ENCODE peak calls at places on chromosomes 12 and 14, in nine cellular contexts. F is mesendoderm, U is fibroblast of lung, Z is GM23248, K is pancreas, R is heart right ventricle, M is psoas muscle, G is IMR-90, H is colonic mucosa. Q is an unnamed sample. For H3K27me3, the result is how much of the 10 kb centered on the place peaks cover.

GRCh38 chr12:88242939-88243338 is 100.8 kb downstream of the TMTC3 start:
- DNase-seq in F (no peak), U (no peak), Z (no peak), K (no peak), R (no peak), M (no peak), G (no peak), H (no peak), Q (no peak)

GRCh38 chr12:89693639-89694202 is 14.9 kb downstream of the ATP2B1 start:
- DNase-seq in F (no peak), U (peak), Z (no peak), K (no peak), R (no peak), M (no peak), G (no peak), H (no peak), Q (no peak)

GRCh38 chr12:12008232-12008850 is 62.4 kb upstream of the BCL2L14 start:
- DNase-seq in F (no peak), U (peak), Z (no peak), K (no peak), R (no peak), M (no peak), G (no peak), H (no peak), Q (no peak)

GRCh38 chr14:69854598-69854997 is 24.6 kb upstream of the SMOC1 start:
- DNase-seq in F (no peak), U (no peak), Z (no peak), K (no peak), R (no peak), M (no peak), G (no peak), H (no peak), Q (no peak)

GRCh38 chr12:31035944-31036665 is 37.6 kb upstream of the DDX11 start:
- DNase-seq in F (no peak), U (peak), Z (peak), K (no peak), R (no peak), M (no peak), G (peak), H (no peak), Q (no peak)

GRCh38 chr12:77925536-77926108 is 94.9 kb downstream of the NAV3 start:
- DNase-seq in F (peak), U (peak), Z (peak), K (peak), R (peak), M (peak), G (peak), H (peak), Q (peak)

GRCh38 chr14:95037273-95037672 is 120.1 kb downstream of the DICER1 start:
- DNase-seq in F (no peak), U (no peak), Z (no peak), K (no peak), R (no peak), M (no peak), G (no peak), H (no peak), Q (peak)

GRCh38 chr14:56244138-56244789 is 126.1 kb downstream of the PELI2 start:
- DNase-seq in F (no peak), U (peak), Z (peak), K (no peak), R (no peak), M (no peak), G (peak), H (no peak), Q (no peak)

GRCh38 chr12:69570545-69571399 is 14.5 kb upstream of the CCT2 start:
- DNase-seq in F (peak), U (peak), Z (peak), K (peak), R (peak), M (no peak), G (peak), H (peak), Q (no peak)

GRCh38 chr14:51676549-51676948 is 24.8 kb downstream of the FRMD6 start:
- DNase-seq in F (no peak), U (peak), Z (peak), K (no peak), R (no peak), M (no peak), G (no peak), H (no peak), Q (no peak)

GRCh38 chr14:29271669-29272068 is 505.1 kb downstream of the FOXG1 start:
- DNase-seq in F (no peak), U (no peak), Z (no peak), K (no peak), R (no peak), M (no peak), G (peak), H (no peak), Q (no peak)

GRCh38 chr12:120142231-120142877 is 25.8 kb upstream of the RAB35 start:
- DNase-seq in F (no peak), U (no peak), Z (no peak), K (no peak), R (no peak), M (no peak), G (peak), H (no peak), Q (no peak)

GRCh38 chr12:25990495-25990894 is 32.0 kb downstream of the RASSF8 start:
- DNase-seq in F (no peak), U (no peak), Z (no peak), K (no peak), R (no peak), M (no peak), G (no peak), H (no peak), Q (no peak)

GRCh38 chr14:37973031-37973908 is 234.4 kb upstream of the SSTR1 start:
- DNase-seq in F (no peak), U (no peak), Z (peak), K (no peak), R (no peak), M (no peak), G (no peak), H (no peak), Q (no peak)

GRCh38 chr14:106185837-106186233 is 659.5 kb downstream of the TMEM121 start:
- DNase-seq in F (no peak), U (no peak), Z (no peak), K (no peak), R (no peak), M (no peak), G (no peak), H (peak), Q (no peak)

GRCh38 chr14:91963465-91963864 is 16.0 kb upstream of the FBLN5 start:
- DNase-seq in F (no peak), U (no peak), Z (peak), K (no peak), R (no peak), M (no peak), G (peak), H (no peak), Q (no peak)

GRCh38 chr12:68665016-68665569 is 21.7 kb upstream of the NUP107 start:
- DNase-seq in F (no peak), U (no peak), Z (no peak), K (no peak), R (no peak), M (no peak), G (no peak), H (no peak), Q (no peak)

DNA sequence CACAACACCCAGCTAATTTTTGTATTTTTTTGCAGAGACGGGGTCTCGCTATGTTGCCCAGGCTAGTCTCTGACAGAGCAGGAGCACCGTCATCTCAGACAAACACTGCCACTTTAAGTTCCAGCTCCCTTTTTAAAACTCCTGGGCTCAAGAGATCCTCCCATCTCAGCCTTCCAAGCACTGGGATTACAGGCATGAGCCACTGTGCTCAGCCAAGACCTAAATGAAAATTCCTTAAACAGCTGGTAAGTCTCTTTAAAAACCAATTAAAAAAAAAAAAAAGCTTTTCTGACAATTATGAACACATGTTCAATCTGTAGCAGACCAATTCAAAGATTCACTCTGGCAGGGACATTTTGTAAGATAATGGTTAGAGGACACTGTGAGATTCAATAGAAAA is 77.8 kb downstream of the HECTD4 start:
- DNase-seq in F (no peak), U (no peak), Z (no peak), K (no peak), R (no peak), M (no peak), G (no peak), H (no peak), Q (no peak)
- H3K27ac ChIP-seq in F (no peak), U (no peak), Z (no peak), K (no peak), R (no peak), M (no peak), G (no peak), H (no peak), Q (no peak)

DNA sequence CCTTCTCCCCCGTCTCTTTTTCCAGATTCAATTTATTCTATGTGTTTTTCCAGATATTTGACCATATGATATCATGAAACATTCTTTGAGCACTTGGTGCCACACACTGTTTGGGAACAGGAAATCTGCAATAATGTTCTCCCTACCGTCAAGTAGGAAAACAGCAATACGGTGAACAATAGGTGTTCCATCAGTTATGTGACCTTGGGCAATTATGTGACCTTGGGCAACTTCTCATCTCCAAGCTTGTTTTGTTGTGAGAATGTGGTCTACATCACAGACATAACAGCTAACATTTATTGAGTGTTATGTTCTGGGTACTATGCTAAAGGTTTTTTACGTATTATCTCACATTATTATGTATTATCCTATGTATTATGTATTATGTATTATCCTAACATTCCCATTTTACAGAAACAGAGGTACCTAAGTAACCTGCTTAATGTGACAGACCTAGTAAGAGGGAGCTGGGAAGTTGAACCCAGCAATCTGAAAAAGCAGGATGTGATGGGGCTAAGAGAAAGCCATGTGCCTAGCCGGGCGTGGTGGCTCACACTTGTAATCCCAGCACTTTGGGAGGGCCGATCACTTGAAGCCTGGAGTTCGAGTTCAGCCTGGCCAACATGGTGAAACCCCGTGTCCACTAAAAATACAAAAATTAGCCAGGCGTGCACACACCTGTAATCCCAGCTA is 1.2 kb upstream of the NEK9 start:
- DNase-seq in F (no peak), U (no peak), Z (no peak), K (no peak), R (no peak), M (no peak), G (no peak), H (no peak), Q (no peak)
- H3K4me3 ChIP-seq in F (no peak), U (peak), Z (peak), K (peak), R (peak), M (peak), G (no peak), H (peak), Q (peak)

DNA sequence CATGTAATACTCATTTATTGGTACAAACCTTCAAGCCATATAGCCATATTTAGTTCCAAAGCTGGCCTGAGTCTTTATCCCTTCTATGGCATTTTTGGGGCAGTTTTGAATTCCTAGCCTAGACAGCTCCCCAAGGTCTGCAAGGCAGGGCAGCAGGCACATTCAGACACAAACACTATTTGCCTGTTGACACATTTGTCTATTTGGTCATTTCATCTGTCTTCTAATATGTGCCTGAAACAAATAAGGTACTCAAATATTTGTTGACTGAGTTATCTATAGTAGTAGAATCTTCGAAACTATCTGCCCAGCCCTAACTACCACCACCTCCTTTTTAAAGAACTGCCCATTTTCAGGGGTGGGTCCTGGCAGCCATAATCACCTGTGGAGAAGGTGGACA is 9.3 kb downstream of the PPM1H start:
- DNase-seq in F (no peak), U (no peak), Z (no peak), K (no peak), R (no peak), M (no peak), G (no peak), H (no peak), Q (no peak)
- H3K27me3 ChIP-seq in F (under half), U (under half), Z (under half), K (under half), R (under half), M (under half), G (under half), H (under half), Q (under half)

GRCh38 chr12:99915251-99916082 is 69.3 kb downstream of the ANKS1B start:
- DNase-seq in F (no peak), U (peak), Z (peak), K (no peak), R (no peak), M (no peak), G (peak), H (no peak), Q (no peak)
- H3K27ac ChIP-seq in F (no peak), U (no peak), Z (no peak), K (no peak), R (no peak), M (no peak), G (no peak), H (no peak), Q (no peak)

GRCh38 chr14:99837822-99838221 is 44.6 kb downstream of the EML1 start:
- DNase-seq in F (no peak), U (no peak), Z (no peak), K (no peak), R (no peak), M (no peak), G (no peak), H (no peak), Q (no peak)
- H3K4me3 ChIP-seq in F (no peak), U (no peak), Z (no peak), K (no peak), R (no peak), M (no peak), G (no peak), H (no peak), Q (no peak)